ENCODE peak calls at places on chromosomes 12 and 14, in seven cellular contexts. One of them, this sample, is unnamed.

GRCh38 chr12:127650626-127651025 is 616.3 kb upstream of the TMEM132C start:
- DNase-seq in transverse colon: no peak
- DNase-seq in suprapubic skin: no peak
- DNase-seq in sigmoid colon: no peak
- DNase-seq in endothelial cell of umbilical vein: no peak
- DNase-seq in GM12891: no peak
- DNase-seq in prostate gland: no peak
- DNase-seq in this sample: no peak

GRCh38 chr12:32997471-32997870 is 100.9 kb upstream of the PKP2 start:
- DNase-seq in sigmoid colon: no peak
- DNase-seq in transverse colon: no peak
- DNase-seq in endothelial cell of umbilical vein: no peak
- DNase-seq in prostate gland: no peak
- DNase-seq in GM12891: no peak
- DNase-seq in suprapubic skin: no peak
- DNase-seq in this sample: no peak

GRCh38 chr14:75831455-75831854 is 150.3 kb downstream of the TGFB3 start:
- DNase-seq in prostate gland: peak
- DNase-seq in sigmoid colon: peak
- DNase-seq in transverse colon: peak
- DNase-seq in endothelial cell of umbilical vein: no peak
- DNase-seq in suprapubic skin: peak
- DNase-seq in GM12891: no peak
- DNase-seq in this sample: peak

GRCh38 chr14:35818346-35819115 is 7.6 kb upstream of the BRMS1L start:
- DNase-seq in sigmoid colon: no peak
- DNase-seq in prostate gland: peak
- DNase-seq in suprapubic skin: no peak
- DNase-seq in transverse colon: peak
- DNase-seq in endothelial cell of umbilical vein: peak
- DNase-seq in GM12891: peak
- DNase-seq in this sample: no peak

GRCh38 chr12:10130042-10130441 is at the start of gene CLEC7A:
- DNase-seq in GM12891: peak
- DNase-seq in prostate gland: no peak
- DNase-seq in suprapubic skin: no peak
- DNase-seq in endothelial cell of umbilical vein: peak
- DNase-seq in transverse colon: no peak
- DNase-seq in sigmoid colon: no peak
- DNase-seq in this sample: no peak

GRCh38 chr14:67510121-67510520 is 21.6 kb upstream of the TMEM229B start:
- DNase-seq in endothelial cell of umbilical vein: no peak
- DNase-seq in suprapubic skin: no peak
- DNase-seq in transverse colon: no peak
- DNase-seq in prostate gland: no peak
- DNase-seq in GM12891: no peak
- DNase-seq in sigmoid colon: no peak
- DNase-seq in this sample: no peak

GRCh38 chr12:95836185-95836609 is 22.6 kb upstream of the SNRPF start:
- DNase-seq in transverse colon: no peak
- DNase-seq in prostate gland: no peak
- DNase-seq in GM12891: no peak
- DNase-seq in suprapubic skin: no peak
- DNase-seq in endothelial cell of umbilical vein: peak
- DNase-seq in sigmoid colon: no peak
- DNase-seq in this sample: no peak

GRCh38 chr12:59972941-59973340 is 377.1 kb downstream of the SLC16A7 start:
- DNase-seq in suprapubic skin: no peak
- DNase-seq in prostate gland: no peak
- DNase-seq in endothelial cell of umbilical vein: peak
- DNase-seq in GM12891: no peak
- DNase-seq in transverse colon: no peak
- DNase-seq in sigmoid colon: no peak
- DNase-seq in this sample: no peak

GRCh38 chr12:132131229-132131628 is 12.9 kb downstream of the DDX51 start:
- DNase-seq in prostate gland: no peak
- DNase-seq in GM12891: no peak
- DNase-seq in sigmoid colon: peak
- DNase-seq in endothelial cell of umbilical vein: no peak
- DNase-seq in transverse colon: no peak
- DNase-seq in suprapubic skin: peak
- DNase-seq in this sample: no peak

GRCh38 chr14:32596390-32596789 is 267.3 kb downstream of the AKAP6 start:
- DNase-seq in GM12891: no peak
- DNase-seq in sigmoid colon: no peak
- DNase-seq in endothelial cell of umbilical vein: no peak
- DNase-seq in transverse colon: no peak
- DNase-seq in suprapubic skin: no peak
- DNase-seq in prostate gland: no peak
- DNase-seq in this sample: no peak

GRCh38 chr14:96676161-96676560 is 121.0 kb upstream of the VRK1 start:
- DNase-seq in GM12891: no peak
- DNase-seq in sigmoid colon: no peak
- DNase-seq in endothelial cell of umbilical vein: no peak
- DNase-seq in transverse colon: no peak
- DNase-seq in prostate gland: no peak
- DNase-seq in suprapubic skin: no peak
- DNase-seq in this sample: no peak

GRCh38 chr12:65561798-65562382 is 262.4 kb upstream of the HMGA2 start:
- DNase-seq in prostate gland: no peak
- DNase-seq in endothelial cell of umbilical vein: peak
- DNase-seq in suprapubic skin: no peak
- DNase-seq in GM12891: no peak
- DNase-seq in transverse colon: no peak
- DNase-seq in sigmoid colon: no peak
- DNase-seq in this sample: no peak

GRCh38 chr12:101172316-101172715 is 37.7 kb downstream of the SLC5A8 start:
- DNase-seq in GM12891: no peak
- DNase-seq in sigmoid colon: no peak
- DNase-seq in suprapubic skin: no peak
- DNase-seq in endothelial cell of umbilical vein: no peak
- DNase-seq in prostate gland: no peak
- DNase-seq in transverse colon: peak
- DNase-seq in this sample: peak

GRCh38 chr14:105797546-105797945 is 271.2 kb downstream of the TMEM121 start:
- DNase-seq in endothelial cell of umbilical vein: no peak
- DNase-seq in suprapubic skin: no peak
- DNase-seq in prostate gland: no peak
- DNase-seq in sigmoid colon: no peak
- DNase-seq in GM12891: no peak
- DNase-seq in transverse colon: no peak
- DNase-seq in this sample: no peak

GRCh38 chr12:92927436-92928116 is 1.5 kb downstream of the EEA1 start:
- DNase-seq in suprapubic skin: no peak
- DNase-seq in GM12891: no peak
- DNase-seq in sigmoid colon: no peak
- DNase-seq in prostate gland: no peak
- DNase-seq in transverse colon: no peak
- DNase-seq in endothelial cell of umbilical vein: peak
- DNase-seq in this sample: no peak

GRCh38 chr12:92929957-92930356 is 862 bp upstream of the EEA1 start:
- DNase-seq in transverse colon: no peak
- DNase-seq in GM12891: no peak
- DNase-seq in endothelial cell of umbilical vein: no peak
- DNase-seq in prostate gland: no peak
- DNase-seq in suprapubic skin: no peak
- DNase-seq in sigmoid colon: no peak
- DNase-seq in this sample: no peak

GRCh38 chr12:92930421-92930820 is 1.3 kb upstream of the EEA1 start:
- DNase-seq in transverse colon: no peak
- DNase-seq in endothelial cell of umbilical vein: no peak
- DNase-seq in GM12891: no peak
- DNase-seq in suprapubic skin: no peak
- DNase-seq in prostate gland: no peak
- DNase-seq in sigmoid colon: no peak
- DNase-seq in this sample: no peak

GRCh38 chr12:92928431-92928961 is 599 bp downstream of the EEA1 start:
- DNase-seq in GM12891: peak
- DNase-seq in sigmoid colon: peak
- DNase-seq in endothelial cell of umbilical vein: peak
- DNase-seq in suprapubic skin: peak
- DNase-seq in transverse colon: peak
- DNase-seq in prostate gland: peak
- DNase-seq in this sample: no peak

DNA sequence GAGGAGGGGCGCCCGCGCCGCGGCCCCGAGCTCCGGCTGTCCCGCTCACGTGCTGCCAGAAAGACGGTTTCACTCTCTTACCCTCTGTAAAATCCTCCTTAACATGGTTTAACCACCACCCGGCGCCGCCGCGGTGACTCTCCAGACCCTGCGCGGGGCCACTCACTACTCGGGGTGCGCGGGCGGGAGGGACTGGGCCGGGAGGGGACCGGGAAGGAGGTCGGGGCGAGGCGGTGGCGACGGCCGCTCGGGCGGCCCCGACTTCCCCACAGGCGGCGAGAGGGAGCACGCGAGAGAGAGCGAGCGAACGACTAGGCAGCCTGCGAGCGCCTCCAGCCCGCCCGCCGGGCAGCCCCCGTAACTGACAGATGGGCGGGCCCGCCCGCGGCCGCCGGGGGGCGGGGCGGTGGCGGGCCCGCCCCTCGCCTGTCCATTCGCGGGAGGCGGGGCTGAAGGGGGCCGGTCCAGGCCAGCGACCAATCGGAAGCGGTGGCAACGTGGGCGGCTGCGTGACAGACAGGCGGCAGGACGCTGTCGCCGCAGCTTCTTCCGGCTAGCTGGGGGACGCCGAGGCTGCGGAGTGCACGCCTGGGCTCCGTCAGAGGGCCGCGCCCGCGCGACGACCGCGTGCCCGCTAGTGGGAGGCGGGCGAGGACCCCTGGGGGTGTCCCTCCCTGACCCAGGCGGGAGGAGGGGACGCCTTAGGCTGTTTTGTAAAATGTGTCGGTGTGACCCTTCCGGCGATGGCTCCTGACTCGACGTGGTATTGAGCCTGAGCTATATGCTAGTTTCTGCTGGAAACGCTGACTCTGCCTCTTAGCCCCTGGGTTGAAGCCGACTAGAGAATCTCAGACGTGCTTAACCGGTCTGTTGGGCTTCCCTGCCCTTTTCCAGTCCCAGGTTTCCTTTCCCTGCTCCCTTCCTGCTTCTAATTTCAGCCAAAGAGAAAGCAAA is at the start of gene EEA1:
- DNase-seq in GM12891: peak
- DNase-seq in sigmoid colon: peak
- DNase-seq in suprapubic skin: peak
- DNase-seq in transverse colon: peak
- DNase-seq in endothelial cell of umbilical vein: peak
- DNase-seq in prostate gland: peak
- DNase-seq in this sample: peak
- TF ChIP-seq POLR2A in GM12891: peak
- TF ChIP-seq POLR2A in sigmoid colon: peak
- TF ChIP-seq POLR2A in suprapubic skin: peak
- TF ChIP-seq POLR2A in transverse colon: peak
- TF ChIP-seq POLR2A in endothelial cell of umbilical vein: peak
- TF ChIP-seq POLR2A in prostate gland: peak
- TF ChIP-seq POLR2A in this sample: peak

GRCh38 chr14:51846631-51847488 is 13.6 kb upstream of the GNG2 start:
- DNase-seq in transverse colon: peak
- DNase-seq in suprapubic skin: no peak
- DNase-seq in sigmoid colon: peak
- DNase-seq in GM12891: no peak
- DNase-seq in endothelial cell of umbilical vein: peak
- DNase-seq in prostate gland: no peak
- DNase-seq in this sample: peak
- TF ChIP-seq POLR2AphosphoS5 in transverse colon: no peak
- TF ChIP-seq POLR2AphosphoS5 in suprapubic skin: no peak
- TF ChIP-seq POLR2AphosphoS5 in sigmoid colon: no peak
- TF ChIP-seq POLR2AphosphoS5 in GM12891: peak
- TF ChIP-seq POLR2AphosphoS5 in endothelial cell of umbilical vein: no peak
- TF ChIP-seq POLR2AphosphoS5 in prostate gland: peak
- TF ChIP-seq POLR2AphosphoS5 in this sample: peak

DNA sequence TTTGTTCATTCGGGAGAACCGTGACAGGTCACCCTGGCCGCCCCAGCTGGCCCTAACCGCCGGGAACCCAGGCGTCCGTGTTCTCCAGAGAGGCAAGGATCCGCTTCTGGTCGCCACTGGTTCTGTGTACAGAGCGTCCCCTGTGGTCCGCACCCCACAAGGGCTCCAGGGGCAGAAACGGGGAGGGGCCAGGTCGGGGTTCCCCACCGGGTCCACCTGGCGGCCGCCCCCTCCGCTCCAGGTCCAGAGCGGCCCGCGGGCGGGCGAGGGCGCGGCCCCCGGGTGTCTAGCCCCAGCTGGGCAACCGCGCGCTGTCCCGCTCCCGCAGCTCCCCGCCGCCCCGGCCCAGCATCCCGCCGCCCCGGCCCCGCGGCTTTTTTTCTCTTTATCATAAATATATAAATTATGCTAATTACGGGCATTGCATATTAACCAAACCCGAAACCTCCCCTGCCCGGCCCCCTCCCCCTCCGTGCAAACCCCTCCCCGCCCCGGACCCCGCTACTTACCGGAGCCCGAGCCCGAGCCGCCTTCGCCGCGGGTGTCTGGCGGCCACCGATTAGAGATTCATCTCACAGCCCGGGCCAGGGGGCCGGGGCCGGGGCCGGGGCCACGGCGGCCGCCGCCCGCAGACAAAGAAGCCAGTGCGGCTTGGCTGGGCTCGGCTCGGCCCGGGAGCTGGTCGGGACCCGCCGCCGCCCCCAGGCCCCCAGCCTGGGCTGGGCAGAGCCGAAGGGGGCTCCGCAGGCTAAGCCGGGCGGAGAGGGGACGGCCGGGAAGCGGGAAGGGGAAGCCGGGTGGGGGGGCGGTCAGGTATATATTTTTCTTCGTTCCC is 512 bp downstream of the POU6F1 start:
- DNase-seq in prostate gland: peak
- DNase-seq in endothelial cell of umbilical vein: peak
- DNase-seq in transverse colon: peak
- DNase-seq in suprapubic skin: peak
- DNase-seq in GM12891: peak
- DNase-seq in sigmoid colon: peak
- DNase-seq in this sample: peak
- TF ChIP-seq POLR2A in prostate gland: no peak
- TF ChIP-seq POLR2A in endothelial cell of umbilical vein: no peak
- TF ChIP-seq POLR2A in transverse colon: no peak
- TF ChIP-seq POLR2A in suprapubic skin: no peak
- TF ChIP-seq POLR2A in GM12891: no peak
- TF ChIP-seq POLR2A in sigmoid colon: no peak
- TF ChIP-seq POLR2A in this sample: no peak

DNA sequence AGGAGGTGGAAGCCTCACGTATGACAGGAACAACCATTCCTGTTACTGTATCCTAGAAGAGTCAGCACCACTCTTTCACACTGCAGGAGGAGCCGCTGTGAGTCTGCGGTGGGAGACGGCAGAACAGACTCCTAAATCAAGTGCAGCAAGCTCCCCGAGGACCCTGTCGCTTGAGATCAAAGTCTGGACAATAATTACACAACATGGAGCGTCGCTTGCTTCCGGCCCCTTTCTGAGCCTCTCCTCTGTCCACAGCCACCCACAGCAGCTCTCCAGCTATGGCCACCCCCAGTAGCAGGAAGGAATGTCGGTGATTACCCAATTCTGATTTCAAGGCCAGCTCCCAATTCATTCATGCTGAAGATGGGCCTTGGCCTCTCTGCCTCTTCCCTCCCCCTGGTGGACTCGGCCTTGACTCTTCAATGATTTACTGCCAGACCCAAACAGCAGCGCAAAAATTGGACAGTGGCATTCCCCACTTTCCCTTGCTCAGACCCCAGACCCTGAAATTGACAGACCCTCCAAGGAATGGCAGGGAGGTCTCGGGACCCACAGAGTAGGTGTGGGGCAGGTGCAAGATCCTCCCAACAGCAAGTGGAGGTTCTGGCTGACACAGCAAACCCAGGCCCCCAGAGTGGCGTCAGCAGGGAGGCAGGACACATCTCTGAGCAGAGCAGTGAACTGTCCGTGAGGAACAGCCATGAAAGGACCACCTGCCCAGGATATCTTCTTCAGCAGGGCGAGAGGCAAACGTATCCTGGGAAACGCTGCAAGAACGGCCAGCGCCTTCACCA is 272.7 kb upstream of the DIO3 start:
- DNase-seq in GM12891: no peak
- DNase-seq in prostate gland: no peak
- DNase-seq in transverse colon: no peak
- DNase-seq in sigmoid colon: no peak
- DNase-seq in endothelial cell of umbilical vein: no peak
- DNase-seq in suprapubic skin: no peak
- DNase-seq in this sample: no peak
- TF ChIP-seq POLR2AphosphoS5 in GM12891: no peak
- TF ChIP-seq POLR2AphosphoS5 in prostate gland: no peak
- TF ChIP-seq POLR2AphosphoS5 in transverse colon: no peak
- TF ChIP-seq POLR2AphosphoS5 in sigmoid colon: no peak
- TF ChIP-seq POLR2AphosphoS5 in endothelial cell of umbilical vein: no peak
- TF ChIP-seq POLR2AphosphoS5 in suprapubic skin: no peak
- TF ChIP-seq POLR2AphosphoS5 in this sample: no peak